ENCODE peak calls at places on chromosomes 5 and 9, in ten cellular contexts. O is CD8-positive, alpha-beta T cell; H is HCT116; T is IMR-90; B is left ventricle myocardium inferior; X is suprapubic skin; Q is spleen; U is neuronal stem cell; Z is SJSA1; F is OCI-LY7. N is an unnamed sample. For H3K4me1, the result is how much of the 10 kb centered on the place peaks cover.

GRCh38 chr5:41009228-41009627 is 61.9 kb downstream of the MROH2B start:
- DNase-seq in U (no peak), Q (no peak), F (no peak), Z (peak), B (no peak), X (no peak), O (no peak), H (peak), T (peak), N (no peak)

GRCh38 chr5:52893105-52893504 is 96.0 kb upstream of the ITGA2 start:
- DNase-seq in H (no peak), X (no peak), Z (no peak), T (peak), F (no peak), O (no peak), U (no peak), Q (no peak), B (no peak), N (no peak)

GRCh38 chr9:103707181-103707580 is 386.9 kb upstream of the SMC2 start:
- DNase-seq in H (no peak), U (no peak), Q (no peak), Z (no peak), B (no peak), X (no peak), T (no peak), O (no peak), F (no peak), N (no peak)

GRCh38 chr9:1939926-1940368 is 75.2 kb upstream of the SMARCA2 start:
- DNase-seq in X (no peak), B (no peak), O (no peak), T (peak), H (peak), Z (no peak), U (no peak), Q (no peak), F (peak), N (no peak)

GRCh38 chr5:5605170-5605764 is 182.8 kb downstream of the ICE1 start:
- DNase-seq in O (no peak), U (no peak), Z (no peak), X (no peak), T (no peak), B (no peak), F (no peak), H (no peak), Q (no peak), N (no peak)

GRCh38 chr5:145465487-145466263 is 369.5 kb downstream of the PRELID2 start:
- DNase-seq in Z (no peak), F (no peak), U (no peak), Q (no peak), X (no peak), T (no peak), B (no peak), O (no peak), H (no peak), N (no peak)

GRCh38 chr5:132254321-132254977 is 3.0 kb upstream of the PDLIM4 start:
- DNase-seq in T (no peak), F (no peak), H (no peak), U (no peak), O (no peak), Q (peak), X (peak), B (peak), Z (no peak), N (peak)

GRCh38 chr5:170338933-170339779 is 41.6 kb upstream of the LCP2 start:
- DNase-seq in X (no peak), F (peak), T (no peak), B (no peak), Z (no peak), U (no peak), H (peak), O (peak), Q (peak), N (peak)

GRCh38 chr9:134299068-134299467 is 27.2 kb upstream of the RXRA start:
- DNase-seq in H (no peak), Q (peak), T (no peak), B (peak), F (no peak), O (no peak), X (no peak), Z (no peak), U (no peak), N (no peak)

GRCh38 chr5:59732806-59733205 is 160.7 kb downstream of the PDE4D start:
- DNase-seq in H (no peak), Z (no peak), U (no peak), B (no peak), O (no peak), T (no peak), X (no peak), F (no peak), Q (no peak), N (no peak)

GRCh38 chr9:72882117-72882775 is 70.6 kb downstream of the ALDH1A1 start:
- DNase-seq in O (no peak), U (no peak), B (peak), Q (no peak), X (no peak), T (no peak), H (no peak), Z (no peak), F (no peak), N (peak)

GRCh38 chr5:173668245-173668800 is 51.9 kb upstream of the BOD1 start:
- DNase-seq in T (no peak), B (no peak), O (no peak), X (peak), Z (no peak), H (no peak), F (no peak), U (no peak), Q (no peak), N (no peak)

GRCh38 chr9:127751269-127752054 is 16.4 kb upstream of the TOR2A start:
- DNase-seq in O (no peak), H (no peak), Q (no peak), U (no peak), X (no peak), F (no peak), Z (no peak), T (no peak), B (no peak), N (no peak)

GRCh38 chr5:169656125-169656990 is 19.3 kb downstream of the DOCK2 start:
- DNase-seq in X (no peak), T (peak), Z (peak), B (peak), Q (no peak), O (no peak), U (no peak), F (no peak), H (no peak), N (no peak)

GRCh38 chr5:116652196-116652729 is 77.6 kb upstream of the SEMA6A start:
- DNase-seq in H (peak), Q (no peak), B (peak), O (no peak), T (peak), F (no peak), X (no peak), U (peak), Z (peak), N (peak)

GRCh38 chr9:98117984-98118639 is 910 bp downstream of the TRIM14 start:
- DNase-seq in B (no peak), H (peak), F (peak), Q (no peak), X (no peak), T (peak), O (peak), Z (peak), U (no peak), N (no peak)

GRCh38 chr9:130453487-130453886 is 8.7 kb downstream of the ASS1 start:
- DNase-seq in B (peak), F (no peak), Q (no peak), O (no peak), T (peak), X (no peak), H (no peak), Z (no peak), U (no peak), N (no peak)

GRCh38 chr9:137025120-137025966 is 2.7 kb downstream of the ABCA2 start:
- DNase-seq in B (no peak), Z (no peak), Q (peak), T (no peak), H (no peak), F (peak), X (no peak), U (no peak), O (no peak), N (peak)

GRCh38 chr9:17824191-17824926 is 245.5 kb downstream of the SH3GL2 start:
- DNase-seq in F (no peak), H (no peak), Z (no peak), U (peak), O (no peak), B (no peak), T (peak), Q (no peak), X (no peak), N (no peak)

GRCh38 chr5:84430079-84430478 is 45.4 kb upstream of the EDIL3 start:
- DNase-seq in O (no peak), Z (no peak), T (no peak), X (no peak), U (no peak), F (no peak), Q (no peak), H (no peak), B (no peak), N (no peak)

GRCh38 chr9:19085295-19085694 is 17.4 kb downstream of the HAUS6 start:
- DNase-seq in B (no peak), T (no peak), F (peak), Q (no peak), H (peak), X (no peak), Z (no peak), O (no peak), U (no peak), N (no peak)

GRCh38 chr9:135602789-135603481 is 36.4 kb downstream of the GLT6D1 start:
- DNase-seq in Z (peak), Q (peak), X (peak), T (peak), O (peak), F (peak), U (peak), H (peak), B (peak), N (peak)

GRCh38 chr5:103340717-103341397 is 82.3 kb downstream of the MACIR start:
- DNase-seq in T (peak), B (no peak), Z (no peak), F (no peak), U (no peak), Q (no peak), H (no peak), X (no peak), O (no peak), N (no peak)

GRCh38 chr9:131839281-131840084 is 99.6 kb upstream of the RAPGEF1 start:
- DNase-seq in U (no peak), O (peak), B (no peak), Q (no peak), F (no peak), H (peak), X (no peak), Z (peak), T (peak), N (no peak)

GRCh38 chr5:135100011-135100410 is 66.0 kb upstream of the PITX1 start:
- DNase-seq in T (no peak), B (no peak), H (no peak), U (no peak), Q (peak), Z (no peak), O (no peak), X (peak), F (no peak), N (no peak)

GRCh38 chr9:134419684-134420076 is 93.4 kb downstream of the RXRA start:
- DNase-seq in Z (no peak), F (no peak), T (no peak), Q (no peak), B (no peak), H (no peak), X (no peak), O (no peak), U (no peak), N (no peak)

GRCh38 chr5:109063223-109063622 is 315.5 kb downstream of the FER start:
- DNase-seq in B (no peak), T (peak), X (no peak), F (no peak), U (no peak), O (no peak), Z (no peak), Q (no peak), H (no peak), N (no peak)

GRCh38 chr9:137674307-137675305 is 55.8 kb downstream of the EHMT1 start:
- DNase-seq in B (no peak), Q (peak), F (no peak), X (no peak), U (no peak), H (no peak), T (no peak), O (no peak), Z (no peak), N (no peak)

GRCh38 chr5:33905381-33905780 is 13.6 kb upstream of the ADAMTS12 start:
- DNase-seq in U (no peak), T (peak), B (no peak), F (no peak), Z (no peak), Q (no peak), X (no peak), O (no peak), H (no peak), N (no peak)

GRCh38 chr9:68955281-68955680 is 58.6 kb downstream of the PRKACG start:
- DNase-seq in F (peak), B (no peak), H (no peak), Q (no peak), X (no peak), U (no peak), Z (no peak), T (no peak), O (no peak), N (no peak)

GRCh38 chr5:139468421-139468931 is 2.3 kb upstream of the SMIM33 start:
- DNase-seq in F (no peak), T (no peak), Z (no peak), Q (no peak), O (no peak), X (no peak), U (no peak), B (no peak), H (no peak), N (no peak)

GRCh38 chr5:172573115-172573882 is 67.8 kb upstream of the NEURL1B start:
- DNase-seq in U (no peak), O (no peak), F (no peak), T (no peak), B (peak), Z (no peak), Q (no peak), H (no peak), X (no peak), N (no peak)
- H3K4me1 ChIP-seq in U (under half), O (under half), F (under half), T (under half), B (under half), Z (under half), Q (under half), H (under half), X (under half), N (under half)

GRCh38 chr5:154779105-154779504 is 23.9 kb downstream of the LARP1 start:
- DNase-seq in Z (no peak), X (no peak), B (no peak), U (no peak), Q (no peak), O (no peak), T (peak), H (peak), F (no peak), N (no peak)
- H3K4me1 ChIP-seq in Z (under half), X (half or more), B (half or more), U (under half), Q (half or more), O (half or more), T (under half), H (under half), F (under half), N (half or more)

GRCh38 chr9:109817146-109817845 is 37.3 kb downstream of the PALM2AKAP2 start:
- DNase-seq in T (peak), U (no peak), F (no peak), X (no peak), Q (no peak), B (no peak), H (no peak), Z (peak), O (no peak), N (no peak)
- H3K4me1 ChIP-seq in T (under half), U (under half), F (under half), X (under half), Q (under half), B (under half), H (under half), Z (half or more), O (under half), N (under half)

GRCh38 chr5:158821321-158821720 is 278.4 kb downstream of the EBF1 start:
- DNase-seq in F (no peak), X (no peak), B (no peak), U (no peak), Z (no peak), Q (no peak), T (no peak), H (no peak), O (no peak), N (no peak)
- H3K4me1 ChIP-seq in F (half or more), X (under half), B (under half), U (under half), Z (under half), Q (under half), T (under half), H (under half), O (under half), N (under half)

GRCh38 chr5:98064118-98064517 is 709.3 kb upstream of the RGMB start:
- DNase-seq in U (no peak), T (no peak), F (no peak), B (no peak), X (no peak), Z (no peak), Q (no peak), O (no peak), H (no peak), N (no peak)
- H3K4me1 ChIP-seq in U (under half), T (under half), F (under half), B (under half), X (under half), Z (under half), Q (under half), O (under half), H (under half), N (under half)

N was measured in sigmoid colon.